ENCODE peak calls at places on chromosomes 3 and 15, in nine cellular contexts. Z, F, U, K, S, Y, J, W and V are unnamed samples.

GRCh38 chr3:27625848-27626247 is 96.3 kb downstream of the EOMES start:
- DNase-seq in U (no peak), K (no peak), Y (no peak), Z (no peak), F (no peak), J (no peak), W (no peak), S (no peak), V (no peak)

GRCh38 chr3:8709801-8710524 is 23.6 kb upstream of the CAV3 start:
- DNase-seq in S (no peak), J (no peak), Y (no peak), W (no peak), K (no peak), Z (no peak), U (no peak), F (no peak), V (no peak)

GRCh38 chr3:138426211-138426610 is 8.2 kb upstream of the ESYT3 start:
- DNase-seq in W (no peak), Y (peak; percentile 43), K (no peak), Z (no peak), S (peak; percentile 19), F (no peak), U (peak; percentile 80), J (peak; percentile 58), V (no peak)

GRCh38 chr15:78626611-78627010 is 5.8 kb upstream of the CHRNA3 start:
- DNase-seq in W (no peak), S (no peak), K (no peak), F (no peak), Z (no peak), J (no peak), Y (no peak), U (no peak), V (no peak)

GRCh38 chr15:28984421-28985375 is 98.9 kb downstream of the APBA2 start:
- DNase-seq in S (no peak), Z (peak; percentile 32), Y (peak; percentile 62), U (no peak), F (no peak), W (no peak), J (peak; percentile 71), K (no peak), V (no peak)

GRCh38 chr3:129558076-129558771 is 15.2 kb downstream of the H1-8 start:
- DNase-seq in F (no peak), W (no peak), Y (no peak), S (no peak), Z (no peak), J (no peak), K (no peak), U (no peak), V (no peak)

GRCh38 chr15:77944002-77944867 is 133.3 kb downstream of the TBC1D2B start:
- DNase-seq in Y (peak; percentile 93), Z (peak; percentile 16), F (peak; percentile 89), U (peak; percentile 95), S (peak; percentile 52), W (peak; percentile 59), J (peak; percentile 88), K (no peak), V (peak; percentile 37)

GRCh38 chr3:187929115-187929828 is 184.0 kb upstream of the BCL6 start:
- DNase-seq in W (no peak), S (no peak), F (no peak), Y (no peak), Z (no peak), U (no peak), K (no peak), J (no peak), V (no peak)

GRCh38 chr15:27088584-27089232 is 117.7 kb downstream of the GABRG3 start:
- DNase-seq in F (no peak), K (no peak), W (no peak), Y (no peak), U (no peak), S (no peak), Z (no peak), J (no peak), V (no peak)

GRCh38 chr3:117126460-117126859 is 416.9 kb downstream of the TUSC7 start:
- DNase-seq in K (no peak), U (no peak), W (no peak), Z (no peak), S (no peak), F (no peak), Y (no peak), J (no peak), V (no peak)

GRCh38 chr3:66452247-66453040 is 48.4 kb downstream of the LRIG1 start:
- DNase-seq in K (no peak), Z (no peak), W (no peak), Y (no peak), F (no peak), J (no peak), U (no peak), S (no peak), V (no peak)

GRCh38 chr3:45992820-45993219 is 2.8 kb downstream of the FYCO1 start:
- DNase-seq in J (no peak), S (no peak), K (no peak), Y (no peak), Z (no peak), U (peak; percentile 87), W (no peak), F (no peak), V (peak; percentile 96)

GRCh38 chr3:141366285-141367037 is 1.8 kb upstream of the ZBTB38 start:
- DNase-seq in F (peak; percentile 22), K (peak; percentile 74), S (peak; percentile 87), Y (no peak), W (no peak), Z (peak; percentile 89), U (peak; percentile 81), J (peak; percentile 11), V (peak; percentile 85)

GRCh38 chr3:47469616-47470015 is 6.1 kb downstream of the SCAP start:
- DNase-seq in Y (no peak), F (no peak), Z (no peak), K (no peak), W (no peak), J (no peak), S (no peak), U (no peak), V (peak; percentile 36)

GRCh38 chr3:12978682-12979081 is 94.5 kb downstream of the IQSEC1 start:
- DNase-seq in W (no peak), U (no peak), F (no peak), Z (no peak), Y (peak; percentile 71), J (no peak), S (no peak), K (no peak), V (no peak)
- TF ChIP-seq CTCF in W (no peak), U (no peak), F (no peak), Z (no peak), Y (no peak), J (no peak), S (no peak), K (no peak), V (no peak)

GRCh38 chr15:80743189-80743833 is 35.9 kb upstream of the CEMIP start:
- DNase-seq in W (no peak), U (no peak), J (no peak), K (no peak), Z (no peak), F (no peak), S (no peak), Y (no peak), V (no peak)
- TF ChIP-seq CTCF in W (no peak), U (no peak), J (no peak), K (no peak), Z (no peak), F (no peak), S (no peak), Y (no peak), V (no peak)

GRCh38 chr15:22885105-22885504 is 46.6 kb downstream of the NIPA2 start:
- DNase-seq in U (no peak), F (no peak), W (no peak), K (no peak), Y (no peak), Z (no peak), S (no peak), J (no peak), V (no peak)

GRCh38 chr15:22883196-22883595 is 44.7 kb downstream of the NIPA2 start:
- DNase-seq in K (peak; percentile 71), Y (no peak), F (no peak), W (no peak), Z (no peak), S (no peak), U (no peak), J (no peak), V (no peak)

GRCh38 chr15:22887157-22887951 is 48.9 kb downstream of the NIPA2 start:
- DNase-seq in F (peak; percentile 34), U (peak; percentile 93), W (no peak), Y (no peak), Z (peak; percentile 36), S (no peak), J (no peak), K (peak; percentile 73), V (no peak)

GRCh38 chr15:22881739-22882440 is 43.4 kb downstream of the NIPA2 start:
- DNase-seq in Y (no peak), W (no peak), U (no peak), K (no peak), S (no peak), Z (no peak), J (no peak), F (no peak), V (no peak)

DNA sequence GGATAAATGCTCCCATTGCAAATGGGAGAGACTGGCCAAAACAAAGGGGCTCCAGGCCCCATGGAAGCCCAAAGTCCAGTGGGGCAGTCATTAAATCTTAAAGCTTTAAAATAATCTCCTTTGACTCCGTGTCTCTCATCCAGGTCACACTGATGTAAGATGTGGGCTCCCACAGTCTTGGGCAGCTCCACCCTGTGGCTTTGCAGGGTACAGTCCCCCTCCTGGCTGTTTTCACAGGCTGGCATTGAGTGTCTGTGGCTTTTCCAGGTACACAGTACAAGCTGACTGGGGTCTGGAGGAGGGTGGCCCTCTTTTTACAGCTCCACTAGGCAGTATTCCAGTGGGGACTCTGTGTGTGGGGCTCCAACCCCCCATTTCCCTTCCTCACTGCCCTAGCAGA is 45.9 kb downstream of the NIPA2 start:
- DNase-seq in S (no peak), Y (peak; percentile 70), F (no peak), J (peak; percentile 9), K (no peak), U (no peak), Z (no peak), W (no peak), V (no peak)
- TF ChIP-seq CTCF in S (peak; percentile 16), Y (peak; percentile 65), F (no peak), J (peak; percentile 21), K (peak; percentile 28), U (peak; percentile 30), Z (no peak), W (peak; percentile 34), V (no peak)

GRCh38 chr3:195853930-195854478 is 42.3 kb upstream of the MUC4 start:
- DNase-seq in U (peak; percentile 21), F (no peak), Y (no peak), K (no peak), W (no peak), J (no peak), S (no peak), Z (no peak), V (no peak)

GRCh38 chr3:195853036-195853435 is 41.3 kb upstream of the MUC4 start:
- DNase-seq in U (peak; percentile 1), J (no peak), Z (no peak), Y (no peak), S (no peak), K (no peak), F (no peak), W (no peak), V (no peak)

GRCh38 chr3:195856410-195857084 is 44.8 kb upstream of the MUC4 start:
- DNase-seq in S (no peak), J (no peak), Z (no peak), U (peak; percentile 48), F (no peak), K (no peak), W (no peak), Y (no peak), V (no peak)

GRCh38 chr3:195854628-195855300 is 43.0 kb upstream of the MUC4 start:
- DNase-seq in F (no peak), W (no peak), J (no peak), U (peak; percentile 31), Y (no peak), Z (no peak), K (no peak), S (no peak), V (no peak)

GRCh38 chr3:195855471-195856409 is 44.0 kb upstream of the MUC4 start:
- DNase-seq in F (no peak), U (peak; percentile 83), S (no peak), J (no peak), W (no peak), Z (no peak), K (no peak), Y (no peak), V (no peak)
- TF ChIP-seq CTCF in F (no peak), U (no peak), S (peak; percentile 64), J (no peak), W (no peak), Z (no peak), K (peak; percentile 65), Y (peak; percentile 60), V (no peak)